ENCODE peak calls at places on chromosomes 3 and 15, in ten cellular contexts. J, F, S, R, N, U, Z, X, O and A are unnamed samples.

GRCh38 chr3:72065872-72066641 is 281.1 kb upstream of the PROK2 start:
- DNase-seq in J (no peak), F (no peak), S (no peak), R (no peak), N (peak; percentile 19), U (no peak), Z (no peak), X (no peak), O (no peak), A (no peak)

GRCh38 chr15:76502678-76503077 is 166.1 kb downstream of the ISL2 start:
- DNase-seq in J (no peak), F (no peak), S (no peak), R (no peak), N (no peak), U (no peak), Z (no peak), X (no peak), O (no peak), A (no peak)

GRCh38 chr3:129690406-129690805 is 83.9 kb upstream of the PLXND1 start:
- DNase-seq in J (peak; percentile 8), F (peak; percentile 44), S (peak; percentile 99), R (peak; percentile 54), N (peak; percentile 64), U (no peak), Z (peak; percentile 83), X (peak; percentile 44), O (peak; percentile 61), A (peak; percentile 54)

GRCh38 chr3:5069627-5070026 is 52.5 kb upstream of the ARL8B start:
- DNase-seq in J (no peak), F (no peak), S (no peak), R (no peak), N (no peak), U (no peak), Z (no peak), X (no peak), O (no peak), A (no peak)

GRCh38 chr3:30895329-30895728 is 868 bp upstream of the GADL1 start:
- DNase-seq in J (no peak), F (no peak), S (no peak), R (no peak), N (no peak), U (no peak), Z (no peak), X (no peak), O (no peak), A (no peak)

GRCh38 chr15:80607288-80607980 is 87.7 kb upstream of the ABHD17C start:
- DNase-seq in J (no peak), F (no peak), S (no peak), R (no peak), N (no peak), U (no peak), Z (no peak), X (no peak), O (no peak), A (no peak)

GRCh38 chr3:183185696-183186095 is 23.2 kb upstream of the LAMP3 start:
- DNase-seq in J (no peak), F (peak; percentile 78), S (no peak), R (no peak), N (peak; percentile 85), U (no peak), Z (peak; percentile 34), X (no peak), O (no peak), A (no peak)

GRCh38 chr15:59879506-59879905 is 124.6 kb upstream of the FOXB1 start:
- DNase-seq in J (no peak), F (peak; percentile 52), S (no peak), R (no peak), N (peak; percentile 81), U (no peak), Z (no peak), X (no peak), O (no peak), A (no peak)

GRCh38 chr3:36164400-36164799 is 215.9 kb upstream of the STAC start:
- DNase-seq in J (no peak), F (no peak), S (no peak), R (no peak), N (no peak), U (no peak), Z (no peak), X (no peak), O (no peak), A (no peak)

GRCh38 chr3:49007771-49008528 is 759 bp downstream of the WDR6 start:
- DNase-seq in J (peak; percentile 72), F (peak; percentile 95), S (no peak), R (peak; percentile 86), N (peak; percentile 92), U (peak; percentile 75), Z (peak; percentile 81), X (peak; percentile 85), O (peak; percentile 84), A (no peak)

GRCh38 chr15:33852570-33852969 is 115.7 kb upstream of the CHRM5 start:
- DNase-seq in J (no peak), F (peak; percentile 59), S (no peak), R (no peak), N (peak; percentile 79), U (no peak), Z (peak; percentile 36), X (no peak), O (no peak), A (no peak)

GRCh38 chr3:24506966-24507775 is 12.5 kb upstream of the THRB start:
- DNase-seq in J (no peak), F (no peak), S (no peak), R (no peak), N (peak; percentile 81), U (no peak), Z (no peak), X (no peak), O (no peak), A (no peak)

GRCh38 chr3:188230962-188231361 is 77.0 kb downstream of the LPP start:
- DNase-seq in J (no peak), F (peak; percentile 34), S (no peak), R (no peak), N (peak; percentile 84), U (no peak), Z (peak; percentile 84), X (no peak), O (no peak), A (no peak)

GRCh38 chr3:99933971-99934750 is 116.5 kb downstream of the CMSS1 start:
- DNase-seq in J (no peak), F (no peak), S (no peak), R (no peak), N (no peak), U (no peak), Z (no peak), X (no peak), O (no peak), A (no peak)

GRCh38 chr3:16419640-16420039 is 93.9 kb downstream of the RFTN1 start:
- DNase-seq in J (no peak), F (peak; percentile 57), S (no peak), R (no peak), N (peak; percentile 65), U (no peak), Z (no peak), X (no peak), O (no peak), A (no peak)

GRCh38 chr15:99502182-99502581 is 63.6 kb upstream of the MEF2A start:
- DNase-seq in J (no peak), F (no peak), S (no peak), R (peak; percentile 83), N (no peak), U (no peak), Z (no peak), X (no peak), O (no peak), A (peak; percentile 68)

GRCh38 chr3:27985369-27986035 is 255.9 kb upstream of the CMC1 start:
- DNase-seq in J (no peak), F (peak; percentile 17), S (no peak), R (no peak), N (peak; percentile 74), U (no peak), Z (no peak), X (no peak), O (no peak), A (no peak)

GRCh38 chr15:85318048-85318731 is 62.2 kb upstream of the AKAP13 start:
- DNase-seq in J (no peak), F (peak; percentile 89), S (no peak), R (peak; percentile 68), N (peak; percentile 89), U (no peak), Z (peak; percentile 19), X (no peak), O (no peak), A (peak; percentile 77)

GRCh38 chr3:45406812-45407211 is 18.4 kb downstream of the LARS2 start:
- DNase-seq in J (no peak), F (no peak), S (no peak), R (no peak), N (no peak), U (no peak), Z (no peak), X (no peak), O (no peak), A (no peak)

GRCh38 chr15:68672251-68672650 is 93.5 kb downstream of the CORO2B start:
- DNase-seq in J (no peak), F (no peak), S (no peak), R (no peak), N (no peak), U (no peak), Z (no peak), X (no peak), O (no peak), A (no peak)

GRCh38 chr3:112411425-112411824 is 78.5 kb downstream of the CD200 start:
- DNase-seq in J (no peak), F (peak; percentile 29), S (no peak), R (no peak), N (peak; percentile 14), U (no peak), Z (no peak), X (no peak), O (no peak), A (no peak)

GRCh38 chr3:100150583-100150982 is 36.3 kb upstream of the FILIP1L start:
- DNase-seq in J (no peak), F (peak; percentile 37), S (no peak), R (no peak), N (peak; percentile 71), U (no peak), Z (no peak), X (no peak), O (no peak), A (no peak)

GRCh38 chr3:177308911-177309310 is 111.6 kb upstream of the TBL1XR1 start:
- DNase-seq in J (no peak), F (no peak), S (no peak), R (no peak), N (no peak), U (no peak), Z (no peak), X (no peak), O (no peak), A (no peak)

GRCh38 chr15:93056836-93057235 is 32.2 kb downstream of the RGMA start:
- DNase-seq in J (no peak), F (no peak), S (no peak), R (no peak), N (no peak), U (no peak), Z (no peak), X (no peak), O (no peak), A (no peak)

GRCh38 chr3:88203537-88204143 is 53.9 kb downstream of the C3orf38 start:
- DNase-seq in J (peak; percentile 83), F (peak; percentile 70), S (peak; percentile 24), R (peak; percentile 51), N (peak; percentile 73), U (no peak), Z (peak; percentile 70), X (peak; percentile 73), O (peak; percentile 70), A (no peak)

GRCh38 chr3:62529230-62529629 is 155.9 kb upstream of the FEZF2 start:
- DNase-seq in J (peak; percentile 65), F (no peak), S (no peak), R (no peak), N (peak; percentile 14), U (no peak), Z (peak; percentile 22), X (peak; percentile 11), O (peak; percentile 35), A (no peak)

GRCh38 chr15:92681141-92681622 is 25.6 kb upstream of the FAM174B start:
- DNase-seq in J (no peak), F (peak; percentile 50), S (no peak), R (no peak), N (peak; percentile 90), U (no peak), Z (no peak), X (peak; percentile 22), O (no peak), A (no peak)

GRCh38 chr15:40795019-40795418 is 11.9 kb upstream of the ZFYVE19 start:
- DNase-seq in J (no peak), F (no peak), S (no peak), R (no peak), N (no peak), U (no peak), Z (no peak), X (no peak), O (no peak), A (no peak)